ENCODE peak calls at places on chromosomes 11 and 22, in four cellular contexts. A, J, Y and K are unnamed samples.
A peak's percentile ranks its signal among the peaks of the same experiment; 100 is the strongest.

GRCh38 chr11:61732705-61733104 is 19.7 kb upstream of the MYRF start:
- DNase-seq in Y (peak; percentile 80), J (no peak), A (no peak), K (no peak)

GRCh38 chr11:13354335-13354734 is 76.7 kb downstream of the BMAL1 start:
- DNase-seq in Y (peak; percentile 22), J (peak; percentile 31), A (no peak), K (no peak)

GRCh38 chr11:134592391-134592990 is 180.4 kb upstream of the B3GAT1 start:
- DNase-seq in A (peak; percentile 89), J (peak; percentile 21), Y (peak; percentile 1), K (no peak)

GRCh38 chr11:130508913-130509312 is 60.5 kb downstream of the ADAMTS15 start:
- DNase-seq in A (no peak), Y (no peak), J (no peak), K (no peak)

GRCh38 chr11:116513278-116513823 is 259.4 kb downstream of the BUD13 start:
- DNase-seq in Y (no peak), J (no peak), A (no peak), K (no peak)

GRCh38 chr11:72760543-72761400 is 8.6 kb upstream of the ARAP1 start:
- DNase-seq in Y (peak; percentile 73), A (no peak), J (peak; percentile 48), K (no peak)

GRCh38 chr22:46687460-46687859 is 50.6 kb downstream of the CERK start:
- DNase-seq in A (no peak), J (no peak), Y (no peak), K (no peak)

GRCh38 chr11:126167476-126167875 is 44.0 kb downstream of the RPUSD4 start:
- DNase-seq in Y (peak; percentile 33), A (no peak), J (no peak), K (no peak)

GRCh38 chr11:60700689-60701508 is 1.5 kb downstream of the MS4A8 start:
- DNase-seq in A (peak; percentile 54), J (peak; percentile 29), Y (peak; percentile 2), K (no peak)

GRCh38 chr11:58647141-58647699 is 24.8 kb downstream of the CNTF start:
- DNase-seq in A (no peak), J (no peak), Y (no peak), K (no peak)

GRCh38 chr11:129300099-129300498 is 75.5 kb upstream of the BARX2 start:
- DNase-seq in Y (no peak), A (no peak), J (no peak), K (no peak)

GRCh38 chr11:83910135-83910534 is 624.0 kb upstream of the CCDC90B start:
- DNase-seq in A (no peak), J (no peak), Y (no peak), K (peak; percentile 25)

DNA sequence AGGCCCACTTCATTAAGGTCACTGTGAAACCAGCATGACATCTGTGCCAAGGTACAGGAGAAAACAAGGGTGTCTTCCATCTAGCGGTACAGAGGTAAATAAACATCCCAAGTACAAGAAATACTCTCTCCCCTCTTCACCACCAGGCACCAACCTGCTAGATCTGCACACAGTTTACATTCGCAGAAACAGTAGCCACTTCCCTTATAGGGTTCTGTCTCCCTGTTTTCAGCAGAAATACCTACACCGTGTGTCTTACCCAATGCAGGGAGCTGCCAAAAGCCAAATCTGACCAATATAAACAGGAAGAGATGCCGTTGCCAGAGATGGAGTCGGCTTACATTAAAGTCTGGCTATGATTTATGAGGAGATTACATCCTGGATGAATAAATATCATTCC is 1.2 kb downstream of the SCN4B start:
- DNase-seq in J (no peak), Y (no peak), A (no peak), K (no peak)
- TF ChIP-seq CTCF in J (no peak), Y (no peak), A (no peak), K (no peak)

DNA sequence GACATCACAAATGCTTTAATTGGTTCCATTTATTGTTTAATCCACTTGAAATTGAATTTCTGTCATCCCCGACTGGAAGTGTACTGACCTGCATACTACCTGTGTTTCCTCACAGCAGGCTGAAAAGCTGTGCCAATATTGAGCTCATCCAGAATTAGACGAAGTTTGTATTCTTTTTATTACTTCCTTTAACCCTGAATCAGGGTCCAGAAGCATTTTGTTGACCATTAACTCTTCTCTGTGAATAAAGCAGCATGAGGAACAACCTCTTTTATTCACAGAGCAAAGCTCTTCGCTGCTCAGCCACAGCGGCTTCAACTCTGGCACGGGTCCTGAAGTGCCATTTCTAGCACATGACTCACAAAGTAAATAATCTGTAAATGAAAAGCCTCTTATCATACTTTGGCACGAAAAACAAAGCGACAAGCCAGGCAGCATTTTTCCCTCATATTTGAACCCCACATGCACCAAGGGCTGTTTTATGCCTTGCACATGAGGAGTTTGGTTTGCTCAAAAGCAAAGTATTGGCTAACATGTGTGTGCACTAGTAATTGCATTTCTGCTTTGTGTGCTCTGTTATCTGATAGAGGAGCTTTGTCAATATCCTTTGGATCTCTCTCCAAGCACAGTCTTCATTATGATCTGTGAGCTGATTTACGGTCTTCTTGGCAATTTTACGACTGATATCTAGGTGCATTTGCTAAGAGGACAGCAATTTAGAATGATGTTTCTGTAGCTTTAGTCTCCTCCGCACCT is 33.0 kb upstream of the APOBEC3A start:
- DNase-seq in A (peak; percentile 76), Y (peak; percentile 79), J (peak; percentile 75), K (peak; percentile 75)
- H3K4me3 ChIP-seq in A (no peak overlapping the region), Y (peak overlapping the region; percentile 3), J (peak overlapping the region; percentile 35), K (peak overlapping the region; percentile 41)

GRCh38 chr11:7423946-7424345 is 61.4 kb upstream of the OLFML1 start:
- DNase-seq in J (no peak), A (no peak), Y (no peak), K (no peak)

GRCh38 chr11:7421136-7421535 is 64.2 kb upstream of the OLFML1 start:
- DNase-seq in Y (no peak), J (no peak), A (no peak), K (no peak)

GRCh38 chr11:7418061-7418460 is 67.2 kb upstream of the OLFML1 start:
- DNase-seq in Y (no peak), A (no peak), J (no peak), K (no peak)

GRCh38 chr11:7418916-7419315 is 66.4 kb upstream of the OLFML1 start:
- DNase-seq in Y (no peak), J (no peak), A (no peak), K (no peak)

DNA sequence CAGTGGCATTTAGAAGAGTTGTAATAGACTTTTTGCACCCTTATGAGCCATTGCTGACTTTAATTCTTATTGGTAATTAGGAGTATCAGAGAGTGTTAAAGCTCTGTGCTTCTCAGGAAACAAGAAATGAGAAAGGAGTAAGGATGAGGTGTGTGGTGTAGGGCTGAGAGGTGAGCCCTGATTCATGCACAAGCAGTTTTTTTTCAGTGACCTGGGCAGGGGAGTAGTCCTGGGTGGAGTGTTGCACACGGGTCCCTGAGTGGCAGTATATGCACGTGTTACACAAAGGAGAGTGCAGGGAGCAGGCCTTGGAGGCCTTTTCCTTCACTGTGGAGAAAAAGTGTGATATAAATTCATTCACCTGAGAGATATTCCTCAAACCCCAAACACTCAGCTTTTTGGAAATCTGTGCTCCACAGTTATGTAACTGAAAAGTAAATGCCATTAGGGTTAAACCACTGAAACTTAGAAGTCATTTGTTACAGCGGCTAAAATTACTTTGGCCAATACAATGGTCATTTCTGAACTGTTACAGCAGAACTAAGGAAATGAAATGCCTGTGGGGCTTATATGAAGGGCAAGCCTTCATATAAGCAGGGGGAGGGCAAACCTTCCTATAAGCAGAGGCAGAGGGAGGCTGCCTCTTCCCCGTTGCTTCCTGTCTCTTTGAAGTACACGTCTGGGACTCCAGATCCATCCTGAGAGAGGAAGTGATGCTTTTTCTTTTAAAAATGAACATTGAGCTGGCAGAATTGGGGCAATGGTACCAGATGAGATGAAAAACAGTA is 62.6 kb upstream of the OLFML1 start:
- DNase-seq in A (no peak), Y (no peak), J (no peak), K (no peak)
- TF ChIP-seq CTCF in A (no peak), Y (no peak), J (no peak), K (no peak)

GRCh38 chr11:118243161-118243560 is 9.0 kb downstream of the MPZL3 start:
- DNase-seq in J (no peak), Y (no peak), A (no peak), K (no peak)

GRCh38 chr11:118243993-118244762 is 8.0 kb downstream of the MPZL3 start:
- DNase-seq in J (no peak), Y (no peak), A (no peak), K (no peak)

GRCh38 chr11:118239509-118239908 is 12.7 kb downstream of the MPZL3 start:
- DNase-seq in A (no peak), J (no peak), Y (no peak), K (no peak)

GRCh38 chr11:118238947-118239346 is 13.2 kb downstream of the MPZL3 start:
- DNase-seq in J (no peak), Y (no peak), A (no peak), K (no peak)

DNA sequence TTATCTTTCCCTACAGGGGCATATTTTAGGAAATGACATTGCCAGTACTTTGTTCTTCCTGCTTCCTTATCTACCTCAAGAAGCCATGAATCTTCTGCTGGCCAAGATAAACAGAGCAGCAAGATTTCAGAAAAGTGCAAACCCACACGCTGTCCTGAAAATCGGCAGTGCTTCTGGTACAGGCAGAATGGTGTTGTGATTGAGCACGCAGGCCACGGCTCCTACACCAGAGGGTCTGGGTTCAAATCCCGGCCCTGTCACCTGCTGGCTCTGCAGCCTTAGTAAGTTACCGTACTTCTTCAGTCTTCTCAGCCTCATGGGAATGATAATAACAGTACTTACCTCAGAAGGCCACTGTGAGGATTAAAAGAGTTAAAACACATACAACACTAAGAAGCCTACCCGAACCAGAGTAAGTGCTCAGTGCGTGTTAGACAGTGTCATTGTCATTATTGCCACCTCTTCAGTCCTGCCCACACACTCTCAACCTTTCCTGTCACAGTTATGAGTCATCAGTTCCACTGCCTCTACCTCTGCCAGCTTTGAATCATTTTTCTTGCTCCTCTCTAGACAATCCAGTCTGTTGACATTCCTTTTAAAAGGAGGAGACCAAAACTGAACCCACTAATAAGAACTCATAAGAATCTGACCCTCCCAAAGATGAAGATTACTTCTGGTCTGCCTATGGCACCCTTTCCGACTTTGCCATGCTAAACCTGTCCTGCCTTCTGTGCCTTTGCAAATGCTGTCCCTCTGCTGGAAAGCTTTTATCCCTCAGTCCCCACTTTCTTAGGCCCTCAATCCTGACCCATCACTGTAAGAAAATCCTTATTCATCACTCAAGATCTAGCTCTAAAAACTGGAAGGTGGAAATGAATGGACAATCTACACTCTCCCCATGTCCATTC is 10.7 kb downstream of the MPZL3 start:
- DNase-seq in A (no peak), Y (no peak), J (no peak), K (no peak)
- H3K4me3 ChIP-seq in A (no peak overlapping the region), Y (no peak overlapping the region), J (no peak overlapping the region), K (no peak overlapping the region)

DNA sequence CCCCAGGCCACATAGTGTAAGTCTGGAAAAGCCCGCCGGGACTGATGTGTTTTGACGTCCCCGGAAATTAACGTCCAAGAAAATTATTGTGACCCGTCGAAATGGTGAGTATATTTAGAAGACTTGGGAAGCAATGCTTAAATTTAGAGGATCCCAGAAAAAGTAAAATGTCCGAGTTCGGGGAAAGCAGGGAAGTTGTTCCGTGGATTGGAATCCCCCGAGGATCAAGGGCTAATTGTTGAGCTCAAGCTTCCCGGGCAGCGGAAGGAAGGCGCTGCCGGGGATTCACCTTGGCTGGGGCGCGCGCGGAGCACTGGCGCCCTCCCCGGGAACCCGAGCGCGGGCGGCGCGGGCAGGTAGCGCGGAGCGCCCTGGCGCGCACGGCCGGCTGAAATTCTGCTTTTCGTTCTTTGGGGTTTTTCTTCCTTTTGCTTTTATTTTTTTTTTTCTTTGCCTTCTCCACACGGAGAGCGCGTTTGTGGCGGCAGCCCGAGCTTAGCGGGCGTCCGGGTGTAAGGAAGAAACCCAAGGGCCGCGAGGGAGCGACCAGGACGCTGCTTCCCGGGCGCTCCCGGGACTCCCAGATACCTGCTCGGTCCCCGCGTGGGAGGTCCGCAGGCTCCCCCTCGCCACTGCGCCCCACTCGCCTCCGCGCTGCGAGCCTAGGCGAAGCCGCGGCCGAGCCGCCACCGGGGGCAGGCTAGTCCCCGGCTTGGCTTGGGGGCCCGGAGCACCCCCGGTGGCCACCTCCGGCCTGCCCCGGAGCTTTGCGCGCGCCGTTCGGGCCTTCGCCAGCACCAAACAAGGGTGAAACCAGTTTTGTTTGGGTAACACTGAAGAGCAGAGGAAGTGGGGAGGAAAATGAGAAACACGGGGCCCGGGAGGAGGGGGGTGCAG is 4.7 kb upstream of the IGF2 start:
- DNase-seq in A (no peak), Y (no peak), J (peak; percentile 44), K (no peak)
- TF ChIP-seq CTCF in A (no peak), Y (no peak), J (peak; percentile 23), K (no peak)

GRCh38 chr11:68399916-68400315 is 60.6 kb upstream of the PPP6R3 start:
- DNase-seq in J (no peak), Y (no peak), A (no peak), K (no peak)
- H3K4me3 ChIP-seq in J (no peak overlapping the region), Y (no peak overlapping the region), A (no peak overlapping the region), K (no peak overlapping the region)